ENCODE peak calls at places on chromosomes 2 and 18, in six cellular contexts. U, C, T, M, J and P are unnamed samples.

GRCh38 chr2:195756218-195756941 is 99.4 kb downstream of the SLC39A10 start:
- DNase-seq in U (no peak), C (no peak), T (no peak), M (no peak), J (no peak), P (no peak)

GRCh38 chr2:41879367-41879871 is 168.4 kb upstream of the PKDCC start:
- DNase-seq in U (no peak), C (no peak), T (peak; percentile 73), M (peak; percentile 17), J (no peak), P (no peak)

GRCh38 chr2:239208470-239209180 is 192.2 kb downstream of the HDAC4 start:
- DNase-seq in U (no peak), C (no peak), T (peak; percentile 36), M (no peak), J (no peak), P (no peak)

GRCh38 chr2:143344780-143345179 is 215.6 kb downstream of the ARHGAP15 start:
- DNase-seq in U (no peak), C (no peak), T (no peak), M (no peak), J (no peak), P (no peak)

GRCh38 chr2:54755641-54756326 is 32.3 kb downstream of the EML6 start:
- DNase-seq in U (no peak), C (no peak), T (no peak), M (no peak), J (no peak), P (no peak)

GRCh38 chr2:66017763-66018162 is 417.2 kb upstream of the MEIS1 start:
- DNase-seq in U (no peak), C (no peak), T (no peak), M (no peak), J (no peak), P (no peak)

GRCh38 chr18:63433349-63433866 is 11.1 kb upstream of the VPS4B start:
- DNase-seq in U (no peak), C (no peak), T (no peak), M (no peak), J (no peak), P (no peak)

GRCh38 chr2:24943427-24943826 is 23.4 kb upstream of the ADCY3 start:
- DNase-seq in U (no peak), C (no peak), T (no peak), M (no peak), J (no peak), P (no peak)

GRCh38 chr2:54724560-54725342 is 1.3 kb downstream of the EML6 start:
- DNase-seq in U (peak; percentile 12), C (no peak), T (peak; percentile 39), M (peak; percentile 23), J (no peak), P (no peak)